ENCODE peak calls at places on chromosomes 2 and 18, in five cellular contexts. I is BE2C, Z is progenitor cell of endocrine pancreas, W is HL-60, Y is B cell. T is an unnamed sample.

GRCh38 chr2:112577756-112578155 is 6.7 kb upstream of the CHCHD5 start:
- DNase-seq in Y (no peak), Z (no peak), I (no peak), W (no peak), T (no peak)

GRCh38 chr2:165205865-165206264 is 2.0 kb upstream of the SCN3A start:
- DNase-seq in I (no peak), W (no peak), Z (no peak), Y (no peak), T (no peak)

GRCh38 chr18:35458677-35459441 is 38.9 kb downstream of the INO80C start:
- DNase-seq in Z (no peak), I (peak), Y (no peak), W (no peak), T (peak)

GRCh38 chr2:58202409-58202808 is 38.7 kb downstream of the FANCL start:
- DNase-seq in I (no peak), Y (no peak), W (no peak), Z (no peak), T (no peak)

GRCh38 chr18:45765740-45766139 is 41.8 kb downstream of the SLC14A1 start:
- DNase-seq in I (no peak), Z (no peak), Y (no peak), W (no peak), T (no peak)

GRCh38 chr2:13006829-13007715 is 290.3 kb downstream of the TRIB2 start:
- DNase-seq in W (peak), I (peak), Y (peak), Z (peak), T (peak)

GRCh38 chr2:68709421-68709911 is 25.1 kb upstream of the ARHGAP25 start:
- DNase-seq in Y (no peak), W (peak), Z (no peak), I (peak), T (peak)

GRCh38 chr2:233032551-233033320 is at the start of gene NEU2:
- DNase-seq in Z (no peak), I (no peak), Y (no peak), W (no peak), T (no peak)

GRCh38 chr2:28821295-28821958 is 10.8 kb downstream of the SPDYA start:
- DNase-seq in W (peak), Z (peak), I (peak), Y (peak), T (peak)

GRCh38 chr2:80141007-80141726 is 163.4 kb downstream of the LRRTM1 start:
- DNase-seq in Y (no peak), I (no peak), W (no peak), Z (no peak), T (no peak)

DNA sequence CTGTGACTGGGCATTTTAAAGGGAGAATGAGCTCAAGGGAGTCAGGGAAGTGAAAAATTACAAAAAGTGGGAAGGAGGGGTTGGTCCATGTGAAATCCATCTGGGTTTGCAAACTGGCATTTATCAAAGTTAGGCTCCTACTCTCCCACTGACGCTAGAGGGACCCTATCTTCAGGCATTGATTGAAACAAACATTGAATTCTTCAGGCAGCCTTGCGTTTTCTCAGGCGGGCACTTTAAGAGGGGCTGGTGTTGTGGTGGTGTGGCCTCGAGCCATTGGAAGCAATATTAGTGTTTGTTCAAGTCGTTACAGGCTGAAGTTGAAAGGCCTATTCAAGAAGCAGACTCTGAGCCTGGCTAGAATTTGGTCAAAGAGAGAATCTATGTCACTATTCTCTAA is 36.6 kb downstream of the STON1 start:
- DNase-seq in Y (no peak), W (no peak), Z (no peak), I (no peak), T (no peak)
- TF ChIP-seq CTCF in Y (no peak), W (no peak), Z (peak), I (peak), T (no peak)

GRCh38 chr18:37425182-37425581 is 140.4 kb downstream of the CELF4 start:
- DNase-seq in W (no peak), Y (no peak), I (no peak), Z (no peak), T (no peak)

GRCh38 chr18:37424507-37424906 is 141.1 kb downstream of the CELF4 start:
- DNase-seq in I (no peak), W (no peak), Z (no peak), Y (no peak), T (no peak)

GRCh38 chr18:37429768-37430167 is 135.8 kb downstream of the CELF4 start:
- DNase-seq in I (no peak), Z (no peak), Y (no peak), W (peak), T (no peak)

GRCh38 chr18:37430346-37431076 is 135.1 kb downstream of the CELF4 start:
- DNase-seq in Z (no peak), W (no peak), Y (no peak), I (peak), T (no peak)

GRCh38 chr18:37426536-37427080 is 139.0 kb downstream of the CELF4 start:
- DNase-seq in W (no peak), I (no peak), Y (no peak), Z (no peak), T (no peak)
- TF ChIP-seq CTCF in W (no peak), I (no peak), Y (no peak), Z (no peak), T (no peak)

GRCh38 chr2:20181761-20182160 is 43.2 kb downstream of the SDC1 start:
- DNase-seq in I (no peak), Y (no peak), Z (no peak), W (no peak), T (no peak)
- TF ChIP-seq CTCF in I (no peak), Y (no peak), Z (no peak), W (no peak), T (no peak)

DNA sequence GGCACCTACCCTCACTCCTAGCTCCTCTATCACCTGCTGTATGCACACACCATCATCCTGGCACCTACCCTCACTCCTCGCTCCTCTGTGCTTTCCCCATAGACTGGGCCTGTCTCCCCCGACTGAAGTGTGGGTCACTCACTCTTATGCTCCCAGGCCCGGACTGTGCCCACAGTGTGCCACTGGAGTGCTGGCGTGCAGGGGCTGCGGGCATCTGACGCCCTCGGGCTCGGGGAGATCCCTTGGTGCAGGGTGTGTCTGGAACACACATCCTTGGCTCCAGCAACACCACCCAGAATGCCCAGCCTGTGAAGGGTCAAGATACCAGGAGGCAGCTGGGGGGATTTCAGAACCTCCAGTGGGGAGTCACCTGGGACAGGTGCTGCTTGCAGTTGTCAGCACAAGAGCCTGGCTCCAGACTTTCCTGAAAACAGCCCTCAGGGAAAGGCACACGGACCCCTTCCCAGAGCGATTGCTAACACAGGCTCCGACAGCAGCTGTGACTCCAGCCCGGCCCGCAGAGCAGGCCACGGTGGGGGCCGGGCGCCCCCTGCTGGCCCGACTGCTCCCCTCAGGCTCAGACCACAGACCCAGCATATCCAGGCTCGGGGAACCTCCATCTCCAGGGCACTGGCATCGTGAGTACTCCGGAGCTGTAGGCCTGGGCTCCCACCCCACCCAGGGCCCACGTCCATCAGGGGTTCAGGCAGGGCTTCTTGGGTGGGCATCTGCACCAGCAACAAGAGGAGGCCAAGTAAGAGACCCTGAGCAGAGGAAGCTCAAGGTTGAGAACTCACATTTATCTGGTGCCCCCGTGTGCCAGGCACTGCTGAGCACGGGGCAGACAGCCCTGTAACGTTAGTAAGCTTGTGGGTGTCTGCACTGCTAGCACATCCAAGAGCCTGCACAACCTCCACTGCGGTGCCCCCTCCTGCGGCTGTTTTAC is 8.6 kb downstream of the HS1BP3 start:
- DNase-seq in Z (peak), W (peak), I (peak), Y (peak), T (peak)
- TF ChIP-seq CTCF in Z (peak), W (peak), I (peak), Y (peak), T (peak)

DNA sequence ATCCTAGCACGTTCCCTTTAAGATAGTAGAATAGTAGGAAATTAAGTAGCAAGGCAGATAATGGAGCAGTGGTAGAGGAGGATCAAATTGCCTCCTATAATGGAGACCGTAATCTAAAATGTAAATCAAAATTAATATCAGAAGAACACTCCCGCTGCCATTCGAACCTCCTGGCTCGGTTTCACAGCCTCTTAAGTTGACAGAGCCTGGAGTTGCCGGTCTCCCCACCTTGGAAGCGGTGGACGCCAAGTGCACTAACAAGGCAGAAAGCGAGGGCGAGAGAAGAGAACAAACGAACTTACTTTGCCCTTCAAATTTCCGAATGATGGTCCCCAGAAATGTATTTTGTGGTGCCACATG is 446 bp downstream of the KCNH7 start:
- DNase-seq in Z (no peak), Y (no peak), W (no peak), I (peak), T (no peak)
- TF ChIP-seq CTCF in Z (no peak), Y (no peak), W (no peak), I (no peak), T (no peak)

GRCh38 chr2:24176326-24176725 is 1.5 kb downstream of the FAM228A start:
- DNase-seq in I (no peak), Z (no peak), Y (no peak), W (no peak), T (no peak)

GRCh38 chr2:24174851-24175277 is at the start of gene FAM228A:
- DNase-seq in W (no peak), Z (no peak), Y (peak), I (no peak), T (no peak)

GRCh38 chr2:24179683-24180082 is 4.8 kb downstream of the FAM228A start:
- DNase-seq in I (no peak), Z (no peak), W (peak), Y (no peak), T (no peak)

GRCh38 chr2:24175631-24176030 is 778 bp downstream of the FAM228A start:
- DNase-seq in W (no peak), I (no peak), Y (peak), Z (no peak), T (no peak)
- TF ChIP-seq CTCF in W (no peak), I (no peak), Y (no peak), Z (no peak), T (no peak)

DNA sequence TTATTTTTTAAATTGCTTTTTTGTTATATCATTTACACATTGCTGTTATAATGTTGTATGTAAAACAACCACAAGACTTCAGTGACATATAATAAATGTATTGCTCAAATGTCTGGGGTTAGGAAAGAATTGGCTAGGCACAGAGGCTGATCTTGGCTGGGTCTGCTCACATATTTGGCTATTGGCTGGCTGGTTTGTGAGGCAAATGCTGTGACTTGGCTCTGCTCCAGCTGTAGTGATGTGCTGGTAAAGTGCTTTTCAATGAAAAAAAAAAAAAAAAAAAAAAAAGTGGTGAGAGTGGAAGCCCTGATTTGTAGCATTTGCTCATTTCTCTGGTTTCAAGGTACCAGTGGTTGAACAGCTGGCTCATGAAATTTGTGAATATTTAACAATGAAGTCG is 43.6 kb upstream of the RIT2 start:
- DNase-seq in Y (no peak), Z (no peak), W (no peak), I (peak), T (no peak)
- TF ChIP-seq CTCF in Y (no peak), Z (no peak), W (no peak), I (no peak), T (no peak)

T was measured in activated CD8-positive, alpha-beta T cell treated with anti-CD3 and anti-CD28 coated beads for 36 hours.